ENCODE peak calls at places on chromosomes 5 and 9, in five cellular contexts. Q, B, C, K and Z are unnamed samples.

GRCh38 chr5:141814064-141814982 is 63.9 kb downstream of the PCDH1 start:
- DNase-seq in Q (peak), B (no peak), C (peak), K (no peak), Z (no peak)

GRCh38 chr9:124392855-124393460 is 22.3 kb downstream of the PSMB7 start:
- DNase-seq in Q (no peak), B (no peak), C (no peak), K (no peak), Z (no peak)

GRCh38 chr9:137829260-137829996 is 48.2 kb upstream of the CACNA1B start:
- DNase-seq in Q (no peak), B (no peak), C (no peak), K (no peak), Z (no peak)

GRCh38 chr9:92870289-92870688 is 7.5 kb downstream of the ZNF484 start:
- DNase-seq in Q (no peak), B (no peak), C (no peak), K (no peak), Z (no peak)

GRCh38 chr9:13990336-13990735 is 323.6 kb downstream of the NFIB start:
- DNase-seq in Q (no peak), B (no peak), C (no peak), K (no peak), Z (no peak)

GRCh38 chr9:136545065-136545965 is 533 bp downstream of the NOTCH1 start:
- DNase-seq in Q (no peak), B (peak), C (peak), K (no peak), Z (no peak)

GRCh38 chr9:85213650-85214607 is 527.8 kb downstream of the AGTPBP1 start:
- DNase-seq in Q (peak), B (no peak), C (no peak), K (no peak), Z (no peak)

GRCh38 chr9:34612788-34613390 is 992 bp upstream of the RPP25L start:
- DNase-seq in Q (peak), B (peak), C (peak), K (no peak), Z (no peak)

GRCh38 chr5:94431696-94432095 is 186.7 kb downstream of the KIAA0825 start:
- DNase-seq in Q (no peak), B (no peak), C (no peak), K (no peak), Z (no peak)

GRCh38 chr5:103617913-103618312 is 55.3 kb upstream of the NUDT12 start:
- DNase-seq in Q (no peak), B (no peak), C (no peak), K (no peak), Z (no peak)

GRCh38 chr5:39740404-39740803 is 315.6 kb upstream of the DAB2 start:
- DNase-seq in Q (no peak), B (no peak), C (no peak), K (no peak), Z (no peak)

GRCh38 chr5:56588125-56588516 is 227.2 kb upstream of the MAP3K1 start:
- DNase-seq in Q (peak), B (no peak), C (no peak), K (no peak), Z (no peak)

GRCh38 chr5:56588636-56589485 is 226.5 kb upstream of the MAP3K1 start:
- DNase-seq in Q (peak), B (peak), C (peak), K (peak), Z (peak)

GRCh38 chr5:56587381-56588124 is 227.8 kb upstream of the MAP3K1 start:
- DNase-seq in Q (no peak), B (no peak), C (no peak), K (no peak), Z (no peak)

GRCh38 chr5:56589486-56589870 is 225.9 kb upstream of the MAP3K1 start:
- DNase-seq in Q (no peak), B (no peak), C (no peak), K (no peak), Z (no peak)

DNA sequence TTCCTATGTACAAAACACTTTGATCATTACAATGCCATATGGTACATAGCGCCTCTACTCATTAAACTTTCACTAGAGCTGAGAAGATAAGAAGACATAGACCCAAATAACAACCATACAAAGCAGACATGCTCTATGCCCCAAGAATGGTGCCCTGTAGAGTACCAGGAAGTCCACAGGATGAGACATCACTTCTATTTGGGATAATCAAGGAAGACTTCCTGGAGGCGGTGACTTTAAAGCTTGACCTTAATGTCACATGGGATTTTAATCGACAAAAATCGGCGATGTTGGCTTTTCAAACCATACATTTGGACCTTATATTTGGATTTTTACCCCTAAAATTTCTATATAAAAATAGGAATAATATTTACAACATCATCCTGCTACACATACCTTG is 224.3 kb upstream of the MAP3K1 start:
- DNase-seq in Q (no peak), B (no peak), C (no peak), K (no peak), Z (no peak)
- TF ChIP-seq POLR2A in Q (no peak), B (no peak), C (no peak), K (no peak), Z (no peak)

GRCh38 chr9:129220771-129221170 is 42.7 kb upstream of the IER5L start:
- DNase-seq in Q (no peak), B (no peak), C (no peak), K (no peak), Z (no peak)

GRCh38 chr9:129222691-129223218 is 44.7 kb upstream of the IER5L start:
- DNase-seq in Q (no peak), B (no peak), C (no peak), K (no peak), Z (no peak)

GRCh38 chr9:129221979-129222635 is 44.0 kb upstream of the IER5L start:
- DNase-seq in Q (peak), B (no peak), C (no peak), K (no peak), Z (no peak)

GRCh38 chr9:129218918-129219317 is 40.9 kb upstream of the IER5L start:
- DNase-seq in Q (no peak), B (no peak), C (no peak), K (no peak), Z (no peak)

GRCh38 chr9:129221233-129221632 is 43.2 kb upstream of the IER5L start:
- DNase-seq in Q (no peak), B (no peak), C (no peak), K (no peak), Z (no peak)
- H3K27ac ChIP-seq in Q (no peak), B (no peak), C (no peak), K (no peak), Z (no peak)

GRCh38 chr5:79225441-79225840 is 10.5 kb upstream of the JMY start:
- DNase-seq in Q (no peak), B (no peak), C (no peak), K (no peak), Z (no peak)
- TF ChIP-seq POLR2A in Q (no peak), B (no peak), C (no peak), K (no peak), Z (no peak)

GRCh38 chr5:150284311-150284710 is 5.3 kb downstream of the CAMK2A start:
- DNase-seq in Q (no peak), B (no peak), C (no peak), K (no peak), Z (no peak)
- H3K27ac ChIP-seq in Q (no peak), B (no peak), C (no peak), K (no peak), Z (no peak)

GRCh38 chr5:139648205-139649081 is at the start of gene CXXC5:
- DNase-seq in Q (peak), B (peak), C (peak), K (no peak), Z (no peak)
- TF ChIP-seq POLR2A in Q (peak), B (peak), C (peak), K (peak), Z (peak)

DNA sequence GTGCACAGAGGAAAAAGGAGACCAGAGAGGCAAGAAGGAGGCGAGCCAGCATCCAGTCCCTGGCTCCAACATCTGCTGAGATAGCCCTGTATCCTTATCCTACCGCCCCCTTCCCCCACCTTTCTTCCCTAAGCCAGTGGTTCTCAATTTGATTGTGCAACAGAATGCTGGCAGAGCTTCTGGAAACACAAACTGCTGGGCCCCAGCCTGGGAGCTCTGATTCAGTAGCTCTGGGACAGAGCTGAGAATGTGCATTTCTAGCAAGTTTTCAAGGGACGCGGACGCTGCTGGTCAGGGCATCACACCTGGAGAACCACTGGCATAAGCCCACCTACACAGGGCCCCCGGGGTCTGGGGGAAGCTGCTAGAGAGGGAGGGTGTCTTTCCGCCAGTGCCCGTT is 21.1 kb downstream of the AK8 start:
- DNase-seq in Q (no peak), B (peak), C (peak), K (no peak), Z (no peak)
- H3K27ac ChIP-seq in Q (no peak), B (peak), C (peak), K (no peak), Z (no peak)